ENCODE peak calls at places on chromosomes 5 and 9, in nine cellular contexts. Q, I, Y, M, R, L, W, F and T are unnamed samples.

GRCh38 chr5:42655982-42656660 is 100.5 kb upstream of the CCDC152 start:
- DNase-seq in I (no peak), F (peak; percentile 56), Y (no peak), M (no peak), W (no peak), R (no peak), Q (no peak), L (no peak), T (no peak)

GRCh38 chr9:125631391-125632085 is 75.5 kb downstream of the MAPKAP1 start:
- DNase-seq in F (peak; percentile 34), Q (peak; percentile 77), I (peak; percentile 12), Y (peak; percentile 40), R (no peak), L (peak; percentile 69), W (no peak), M (no peak), T (no peak)

GRCh38 chr9:87206064-87206661 is 258.9 kb upstream of the GAS1 start:
- DNase-seq in Y (no peak), W (no peak), F (peak; percentile 78), L (peak; percentile 95), I (no peak), Q (peak; percentile 53), M (no peak), R (peak; percentile 60), T (no peak)

GRCh38 chr5:82358454-82358853 is 80.3 kb upstream of the RPS23 start:
- DNase-seq in F (no peak), I (no peak), L (peak; percentile 68), R (no peak), Y (no peak), M (no peak), W (no peak), Q (peak; percentile 44), T (no peak)

GRCh38 chr5:60613826-60614225 is 86.1 kb downstream of the DEPDC1B start:
- DNase-seq in R (no peak), M (no peak), L (no peak), W (no peak), Q (no peak), Y (peak; percentile 13), F (no peak), I (no peak), T (no peak)

GRCh38 chr9:134552349-134552990 is 89.1 kb upstream of the COL5A1 start:
- DNase-seq in Y (no peak), L (no peak), W (no peak), Q (no peak), F (no peak), I (no peak), M (no peak), R (no peak), T (no peak)

GRCh38 chr5:125134216-125135081 is 388.0 kb upstream of the ZNF608 start:
- DNase-seq in I (no peak), F (peak; percentile 90), Y (no peak), L (peak; percentile 95), R (no peak), M (no peak), Q (peak; percentile 70), W (no peak), T (no peak)

GRCh38 chr9:109329274-109330258 is 8.7 kb upstream of the EPB41L4B start:
- DNase-seq in L (peak; percentile 28), Q (peak; percentile 55), Y (no peak), W (peak; percentile 45), I (no peak), F (no peak), M (no peak), R (no peak), T (no peak)

GRCh38 chr5:115096034-115096769 is 73.5 kb downstream of the TRIM36 start:
- DNase-seq in W (no peak), I (no peak), Y (no peak), F (no peak), R (no peak), L (no peak), Q (no peak), M (no peak), T (no peak)

GRCh38 chr5:181241393-181241975 is 2.2 kb downstream of the RACK1 start:
- DNase-seq in Y (peak; percentile 58), W (no peak), F (no peak), I (no peak), Q (peak; percentile 75), R (peak; percentile 90), L (peak; percentile 85), M (peak; percentile 48), T (no peak)

GRCh38 chr5:9858043-9858442 is 227.9 kb upstream of the TAS2R1 start:
- DNase-seq in I (no peak), W (no peak), R (no peak), L (no peak), F (no peak), Y (no peak), Q (no peak), M (no peak), T (no peak)

GRCh38 chr5:66324357-66324756 is 180.3 kb downstream of the SREK1 start:
- DNase-seq in Y (no peak), L (no peak), Q (no peak), M (no peak), I (no peak), R (no peak), F (no peak), W (no peak), T (no peak)

GRCh38 chr9:136978073-136978864 is 965 bp downstream of the PTGDS start:
- DNase-seq in I (peak; percentile 76), R (no peak), L (peak; percentile 63), Q (peak; percentile 97), W (peak; percentile 94), Y (peak; percentile 75), M (peak; percentile 67), F (no peak), T (peak; percentile 68)

GRCh38 chr9:127523312-127523851 is 72.1 kb downstream of the LRSAM1 start:
- DNase-seq in Q (no peak), F (peak; percentile 15), L (peak; percentile 54), I (no peak), M (no peak), W (no peak), R (no peak), Y (peak; percentile 25), T (no peak)

GRCh38 chr5:177520906-177521513 is 4.2 kb upstream of the DDX41 start:
- DNase-seq in L (no peak), F (no peak), M (no peak), W (no peak), R (no peak), Y (no peak), Q (no peak), I (no peak), T (no peak)

GRCh38 chr9:19381656-19382055 is 1.6 kb upstream of the RPS6 start:
- DNase-seq in W (no peak), I (no peak), L (no peak), F (no peak), R (no peak), M (no peak), Q (no peak), Y (no peak), T (no peak)

GRCh38 chr5:87705876-87706275 is 293.1 kb upstream of the CCNH start:
- DNase-seq in L (no peak), M (no peak), Q (no peak), W (no peak), I (no peak), R (no peak), Y (no peak), F (no peak), T (no peak)

GRCh38 chr5:101515721-101516120 is 612.6 kb upstream of the ST8SIA4 start:
- DNase-seq in M (no peak), R (no peak), Q (no peak), Y (no peak), F (no peak), W (no peak), I (no peak), L (no peak), T (no peak)

GRCh38 chr9:91207481-91207888 is 154.2 kb downstream of the AUH start:
- DNase-seq in Q (peak; percentile 51), Y (no peak), L (peak; percentile 39), M (no peak), I (no peak), R (no peak), W (no peak), F (no peak), T (no peak)

GRCh38 chr5:113358696-113359095 is 76.1 kb downstream of the TSSK1B start:
- DNase-seq in I (no peak), R (no peak), W (no peak), M (no peak), F (no peak), Q (no peak), Y (no peak), L (no peak), T (no peak)

GRCh38 chr5:175698401-175699115 is 40.7 kb downstream of the HRH2 start:
- DNase-seq in M (no peak), R (no peak), Q (no peak), I (no peak), Y (no peak), L (no peak), F (no peak), W (no peak), T (no peak)

GRCh38 chr5:144072518-144072927 is 97.9 kb downstream of the YIPF5 start:
- DNase-seq in I (no peak), Y (no peak), W (no peak), L (peak; percentile 93), R (peak; percentile 92), F (peak; percentile 7), M (no peak), Q (peak; percentile 61), T (no peak)

GRCh38 chr9:134768332-134769083 is 112.1 kb upstream of the FCN2 start:
- DNase-seq in F (no peak), M (no peak), Y (no peak), I (no peak), R (no peak), L (peak; percentile 36), W (no peak), Q (peak; percentile 85), T (no peak)

GRCh38 chr5:135462304-135462703 is 10.2 kb upstream of the TIFAB start:
- DNase-seq in I (peak; percentile 79), L (peak; percentile 65), Q (peak; percentile 57), M (peak; percentile 38), Y (peak; percentile 75), R (no peak), W (peak; percentile 94), F (peak; percentile 1), T (peak; percentile 3)

GRCh38 chr5:56207537-56207936 is 25.6 kb downstream of the ANKRD55 start:
- DNase-seq in Y (no peak), F (no peak), M (no peak), Q (no peak), R (no peak), L (peak; percentile 60), I (no peak), W (no peak), T (no peak)

GRCh38 chr9:71910602-71911060 is 362 bp downstream of the ABHD17B start:
- DNase-seq in F (no peak), Y (no peak), W (no peak), I (no peak), Q (no peak), L (no peak), R (no peak), M (no peak), T (no peak)

GRCh38 chr5:135743684-135744083 is 90.8 kb upstream of the SLC25A48 start:
- DNase-seq in F (no peak), I (no peak), W (no peak), R (no peak), M (no peak), L (no peak), Y (no peak), Q (no peak), T (no peak)

GRCh38 chr9:105539452-105539851 is 18.5 kb upstream of the FKTN start:
- DNase-seq in F (no peak), Q (no peak), I (no peak), L (peak; percentile 6), Y (no peak), W (no peak), R (no peak), M (no peak), T (no peak)

GRCh38 chr5:158970569-158971014 is 129.1 kb downstream of the EBF1 start:
- DNase-seq in Y (no peak), I (no peak), L (peak; percentile 4), F (no peak), R (no peak), M (no peak), W (no peak), Q (no peak), T (no peak)

GRCh38 chr5:170278611-170279500 is 18.7 kb downstream of the LCP2 start:
- DNase-seq in Y (peak; percentile 95), Q (no peak), I (no peak), R (no peak), F (no peak), L (no peak), M (peak; percentile 74), W (peak; percentile 45), T (peak; percentile 83)

GRCh38 chr5:126410623-126411022 is 12.6 kb upstream of the GRAMD2B start:
- DNase-seq in R (no peak), M (no peak), I (no peak), L (peak; percentile 18), W (no peak), Y (no peak), F (no peak), Q (no peak), T (no peak)